ENCODE peak calls at places on chromosome 13, in seven cellular contexts. G is fibroblast of mammary gland, Q is right cardiac atrium, F is dorsolateral prefrontal cortex, K is cardiac muscle cell, P is esophagus squamous epithelium, Y is GM23248. O is an unnamed sample.

GRCh38 chr13:28753208-28753892 is 34.6 kb upstream of the SLC46A3 start:
- DNase-seq in G (peak), Q (peak), F (no peak), K (peak), P (no peak), Y (peak), O (peak)

GRCh38 chr13:18996627-18997051 is 185.0 kb downstream of the TUBA3C start:
- DNase-seq in G (no peak), Q (peak), F (no peak), K (no peak), P (no peak), Y (peak), O (no peak)

GRCh38 chr13:113832631-113833030 is 31.2 kb downstream of the GAS6 start:
- DNase-seq in G (no peak), Q (peak), F (no peak), K (no peak), P (no peak), Y (no peak), O (no peak)

GRCh38 chr13:39374741-39375189 is 228.2 kb downstream of the LHFPL6 start:
- DNase-seq in G (no peak), Q (no peak), F (no peak), K (no peak), P (no peak), Y (no peak), O (no peak)

GRCh38 chr13:77113496-77113895 is 86.5 kb upstream of the FBXL3 start:
- DNase-seq in G (peak), Q (no peak), F (no peak), K (no peak), P (no peak), Y (peak), O (no peak)

GRCh38 chr13:95455782-95456181 is 96.7 kb upstream of the CLDN10 start:
- DNase-seq in G (no peak), Q (no peak), F (no peak), K (no peak), P (no peak), Y (no peak), O (no peak)

GRCh38 chr13:26529441-26529840 is 28.0 kb upstream of the WASF3 start:
- DNase-seq in G (peak), Q (peak), F (no peak), K (peak), P (no peak), Y (peak), O (peak)

GRCh38 chr13:47326061-47326460 is 429.2 kb upstream of the HTR2A start:
- DNase-seq in G (peak), Q (no peak), F (no peak), K (no peak), P (no peak), Y (peak), O (no peak)

GRCh38 chr13:24353736-24354135 is 44.4 kb downstream of the C1QTNF9 start:
- DNase-seq in G (no peak), Q (no peak), F (no peak), K (no peak), P (no peak), Y (no peak), O (peak)

GRCh38 chr13:90502143-90502542 is 845.3 kb upstream of the MIR17HG start:
- DNase-seq in G (no peak), Q (peak), F (no peak), K (no peak), P (no peak), Y (no peak), O (no peak)

GRCh38 chr13:113948034-113948742 is 25.7 kb downstream of the C13orf46 start:
- DNase-seq in G (no peak), Q (peak), F (no peak), K (no peak), P (no peak), Y (peak), O (no peak)

GRCh38 chr13:65830411-65831172 is 1399.5 kb downstream of the PCDH9 start:
- DNase-seq in G (no peak), Q (no peak), F (no peak), K (no peak), P (no peak), Y (no peak), O (no peak)

GRCh38 chr13:26941345-26942174 is 181.0 kb upstream of the GPR12 start:
- DNase-seq in G (peak), Q (no peak), F (no peak), K (no peak), P (no peak), Y (peak), O (peak)

GRCh38 chr13:36553501-36553900 is 120.3 kb upstream of the SERTM1 start:
- DNase-seq in G (no peak), Q (no peak), F (no peak), K (no peak), P (no peak), Y (no peak), O (no peak)

GRCh38 chr13:98570929-98571372 is 6.0 kb downstream of the STK24 start:
- DNase-seq in G (peak), Q (no peak), F (no peak), K (no peak), P (no peak), Y (no peak), O (peak)
- H3K4me3 ChIP-seq in G (peak), Q (peak), F (peak), K (no peak), P (peak), Y (no peak), O (peak)

DNA sequence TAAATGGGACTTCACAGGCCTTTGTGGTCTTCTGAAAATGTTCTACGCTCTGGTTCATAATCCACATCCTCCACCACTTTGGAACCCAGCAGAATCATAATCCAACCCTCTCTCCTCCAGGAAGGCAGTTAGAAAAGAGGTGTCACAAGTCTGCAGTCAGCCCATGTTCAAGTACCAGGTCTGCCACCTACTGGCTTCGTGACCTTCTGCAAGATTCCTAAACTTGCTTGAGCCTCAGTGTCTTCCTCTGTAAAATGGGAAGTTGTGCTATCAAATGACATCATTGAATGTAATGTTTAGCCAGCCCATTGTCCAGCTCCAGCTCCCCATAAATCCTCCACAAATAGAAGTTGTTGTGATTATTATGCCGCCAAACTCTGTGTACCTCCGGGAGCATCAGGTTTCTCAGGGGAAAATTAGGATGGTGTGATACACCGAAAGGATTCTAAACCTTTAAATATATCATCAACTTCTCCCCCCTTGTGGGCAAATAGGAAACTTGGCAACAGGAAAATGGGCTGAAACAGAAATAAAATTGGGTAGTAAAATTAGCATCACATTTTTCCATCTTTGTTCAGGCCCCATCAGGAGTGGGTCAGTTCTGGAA is 109.7 kb downstream of the NUFIP1 start:
- DNase-seq in G (peak), Q (no peak), F (no peak), K (no peak), P (no peak), Y (peak), O (peak)
- H3K4me3 ChIP-seq in G (no peak), Q (no peak), F (no peak), K (no peak), P (no peak), Y (no peak), O (no peak)

GRCh38 chr13:30739646-30740642 is 4.6 kb downstream of the ALOX5AP start:
- DNase-seq in G (peak), Q (no peak), F (no peak), K (no peak), P (no peak), Y (peak), O (peak)
- H3K4me3 ChIP-seq in G (no peak), Q (no peak), F (no peak), K (no peak), P (peak), Y (peak), O (no peak)

GRCh38 chr13:44142911-44143665 is 230.5 kb upstream of the SERP2 start:
- DNase-seq in G (peak), Q (no peak), F (no peak), K (no peak), P (no peak), Y (peak), O (peak)
- H3K4me3 ChIP-seq in G (no peak), Q (peak), F (peak), K (peak), P (peak), Y (peak), O (peak)

DNA sequence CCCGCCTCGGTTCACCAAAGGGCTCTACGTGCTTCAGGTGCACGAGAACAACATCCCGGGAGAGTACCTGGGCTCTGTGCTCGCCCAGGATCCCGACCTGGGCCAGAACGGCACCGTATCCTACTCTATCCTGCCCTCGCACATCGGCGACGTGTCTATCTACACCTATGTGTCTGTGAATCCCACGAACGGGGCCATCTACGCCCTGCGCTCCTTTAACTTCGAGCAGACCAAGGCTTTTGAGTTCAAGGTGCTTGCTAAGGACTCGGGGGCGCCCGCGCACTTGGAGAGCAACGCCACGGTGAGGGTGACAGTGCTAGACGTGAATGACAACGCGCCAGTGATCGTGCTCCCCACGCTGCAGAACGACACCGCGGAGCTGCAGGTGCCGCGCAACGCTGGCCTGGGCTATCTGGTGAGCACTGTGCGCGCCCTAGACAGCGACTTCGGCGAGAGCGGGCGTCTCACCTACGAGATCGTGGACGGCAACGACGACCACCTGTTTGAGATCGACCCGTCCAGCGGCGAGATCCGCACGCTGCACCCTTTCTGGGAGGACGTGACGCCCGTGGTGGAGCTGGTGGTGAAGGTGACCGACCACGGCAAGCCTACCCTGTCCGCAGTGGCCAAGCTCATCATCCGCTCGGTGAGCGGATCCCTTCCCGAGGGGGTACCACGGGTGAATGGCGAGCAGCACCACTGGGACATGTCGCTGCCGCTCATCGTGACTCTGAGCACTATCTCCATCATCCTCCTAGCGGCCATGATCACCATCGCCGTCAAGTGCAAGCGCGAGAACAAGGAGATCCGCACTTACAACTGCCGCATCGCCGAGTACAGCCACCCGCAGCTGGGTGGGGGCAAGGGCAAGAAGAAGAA is 2.6 kb downstream of the PCDH17 start:
- DNase-seq in G (no peak), Q (peak), F (peak), K (no peak), P (no peak), Y (no peak), O (no peak)
- H3K4me3 ChIP-seq in G (no peak), Q (peak), F (peak), K (peak), P (peak), Y (no peak), O (no peak)

O was measured in bronchial epithelial cell.